ENCODE peak calls at places on chromosomes 12 and 14, in four cellular contexts. J is Peyer's patch, S is spleen, O is right lobe of liver. I is an unnamed sample. For H3K4me1, the result is how much of the 10 kb centered on the place peaks cover.

GRCh38 chr12:84842406-84843013 is 70.1 kb downstream of the SLC6A15 start:
- DNase-seq in J (no peak), S (no peak), O (no peak), I (no peak)

GRCh38 chr14:34568803-34569202 is 29.3 kb upstream of the EAPP start:
- DNase-seq in J (peak), S (no peak), O (no peak), I (no peak)

GRCh38 chr12:92991134-92991533 is 62.0 kb upstream of the EEA1 start:
- DNase-seq in J (no peak), S (no peak), O (no peak), I (no peak)

GRCh38 chr12:75623631-75624118 is 112.3 kb upstream of the KRR1 start:
- DNase-seq in J (no peak), S (no peak), O (no peak), I (no peak)

GRCh38 chr14:77407158-77407557 is 16.2 kb downstream of the NOXRED1 start:
- DNase-seq in J (no peak), S (no peak), O (no peak), I (no peak)

GRCh38 chr14:20757963-20758362 is 10.2 kb upstream of the EDDM3B start:
- DNase-seq in J (peak), S (no peak), O (no peak), I (peak)

GRCh38 chr12:31518680-31519227 is 72.2 kb downstream of the DENND5B start:
- DNase-seq in J (no peak), S (no peak), O (no peak), I (peak)

GRCh38 chr12:126708492-126708896 is 1558.5 kb upstream of the TMEM132C start:
- DNase-seq in J (no peak), S (no peak), O (no peak), I (no peak)

GRCh38 chr12:2284321-2284813 is 231.6 kb downstream of the CACNA1C start:
- DNase-seq in J (peak), S (peak), O (no peak), I (no peak)

GRCh38 chr12:49489720-49490119 is 49.1 kb upstream of the KCNH3 start:
- DNase-seq in J (no peak), S (no peak), O (no peak), I (no peak)

GRCh38 chr12:92334552-92334951 is 188.9 kb upstream of the BTG1 start:
- DNase-seq in J (no peak), S (no peak), O (no peak), I (no peak)

GRCh38 chr14:96095581-96096476 is 56.7 kb downstream of the C14orf132 start:
- DNase-seq in J (peak), S (no peak), O (peak), I (peak)

GRCh38 chr12:111803851-111804250 is 37.1 kb downstream of the ALDH2 start:
- DNase-seq in J (no peak), S (no peak), O (no peak), I (no peak)

GRCh38 chr14:100223332-100224171 is 15.4 kb upstream of the YY1 start:
- DNase-seq in J (no peak), S (peak), O (no peak), I (no peak)

GRCh38 chr14:60616326-60617044 is 32.8 kb downstream of the SIX1 start:
- DNase-seq in J (no peak), S (no peak), O (no peak), I (no peak)

GRCh38 chr12:68440068-68440581 is 108.0 kb upstream of the MDM1 start:
- DNase-seq in J (no peak), S (no peak), O (no peak), I (no peak)

GRCh38 chr14:91332448-91333059 is 85.1 kb downstream of the CCDC88C start:
- DNase-seq in J (peak), S (peak), O (no peak), I (peak)

GRCh38 chr12:77064891-77065360 is 443 bp downstream of the E2F7 start:
- DNase-seq in J (no peak), S (no peak), O (no peak), I (no peak)

GRCh38 chr12:90128526-90128925 is 419.9 kb upstream of the ATP2B1 start:
- DNase-seq in J (no peak), S (no peak), O (no peak), I (no peak)

GRCh38 chr12:14743061-14743460 is 46.7 kb upstream of the GUCY2C start:
- DNase-seq in J (no peak), S (no peak), O (no peak), I (no peak)

GRCh38 chr14:52873096-52873495 is 77.8 kb downstream of the FERMT2 start:
- DNase-seq in J (no peak), S (no peak), O (no peak), I (no peak)

GRCh38 chr14:100883789-100884101 is 19.8 kb downstream of the RTL1 start:
- DNase-seq in J (no peak), S (peak), O (no peak), I (no peak)

GRCh38 chr12:46661161-46661845 is 164.5 kb downstream of the SLC38A4 start:
- DNase-seq in J (no peak), S (no peak), O (no peak), I (peak)

GRCh38 chr12:116708826-116709756 is 28.8 kb downstream of the SPRING1 start:
- DNase-seq in J (peak), S (peak), O (peak), I (peak)

GRCh38 chr12:18943200-18943599 is 186.3 kb upstream of the PLEKHA5 start:
- DNase-seq in J (no peak), S (no peak), O (no peak), I (no peak)

GRCh38 chr12:67676624-67677023 is 28.1 kb downstream of the DYRK2 start:
- DNase-seq in J (no peak), S (no peak), O (no peak), I (no peak)

GRCh38 chr12:127174881-127175280 is 1092.1 kb upstream of the TMEM132C start:
- DNase-seq in J (no peak), S (no peak), O (no peak), I (no peak)

DNA sequence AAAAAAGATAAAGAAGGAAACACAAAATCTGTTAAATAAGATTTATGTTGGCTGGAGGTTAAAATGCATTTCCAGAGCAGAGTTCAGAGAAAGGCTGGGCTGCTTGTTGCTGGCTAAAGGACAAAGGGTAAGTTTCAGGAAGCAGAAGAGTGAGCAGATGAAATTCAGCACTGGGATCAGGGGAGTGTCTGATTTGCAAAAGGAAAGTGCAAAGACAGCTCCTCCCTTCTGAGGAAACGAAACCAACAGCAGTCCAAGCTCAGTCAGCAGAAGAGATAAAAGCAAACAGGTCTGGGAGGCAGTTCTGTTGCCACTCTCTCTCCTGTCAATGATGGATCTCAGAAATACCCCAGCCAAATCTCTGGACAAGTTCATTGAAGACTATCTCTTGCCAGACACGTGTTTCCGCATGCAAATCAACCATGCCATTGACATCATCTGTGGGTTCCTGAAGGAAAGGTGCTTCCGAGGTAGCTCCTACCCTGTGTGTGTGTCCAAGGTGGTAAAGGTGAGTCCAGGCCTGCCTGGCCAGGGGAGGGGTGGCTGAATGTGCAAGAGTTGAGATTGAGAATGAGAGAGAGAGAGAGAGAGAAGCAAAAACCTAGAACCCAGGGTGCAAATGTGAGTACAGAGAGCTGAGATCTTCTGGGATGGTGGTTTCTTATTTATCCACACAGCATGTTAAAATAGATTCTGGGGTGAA is at the start of gene OAS1:
- DNase-seq in J (peak), S (no peak), O (peak), I (no peak)
- TF ChIP-seq POLR2A in J (peak), S (no peak), O (peak), I (no peak)

GRCh38 chr14:30983858-30984257 is 41.6 kb upstream of the AP4S1 start:
- DNase-seq in J (no peak), S (no peak), O (no peak), I (no peak)

GRCh38 chr14:30980980-30981379 is 44.5 kb upstream of the AP4S1 start:
- DNase-seq in J (no peak), S (no peak), O (no peak), I (no peak)

GRCh38 chr14:30982583-30982982 is 42.9 kb upstream of the AP4S1 start:
- DNase-seq in J (no peak), S (no peak), O (no peak), I (no peak)

GRCh38 chr14:30988509-30988908 is 36.9 kb upstream of the AP4S1 start:
- DNase-seq in J (no peak), S (no peak), O (no peak), I (no peak)

GRCh38 chr14:30985796-30986195 is 39.7 kb upstream of the AP4S1 start:
- DNase-seq in J (no peak), S (no peak), O (no peak), I (no peak)
- H3K4me1 ChIP-seq in J (under half), S (under half), O (under half), I (under half)

GRCh38 chr14:69262516-69262915 is 2.6 kb downstream of the GALNT16 start:
- DNase-seq in J (no peak), S (no peak), O (no peak), I (no peak)

GRCh38 chr14:69263771-69264170 is 3.8 kb downstream of the GALNT16 start:
- DNase-seq in J (no peak), S (no peak), O (no peak), I (no peak)

GRCh38 chr14:69260979-69261605 is 1.1 kb downstream of the GALNT16 start:
- DNase-seq in J (peak), S (peak), O (peak), I (peak)

GRCh38 chr14:69261761-69262331 is 1.9 kb downstream of the GALNT16 start:
- DNase-seq in J (peak), S (no peak), O (peak), I (no peak)

GRCh38 chr14:69263364-69263763 is 3.4 kb downstream of the GALNT16 start:
- DNase-seq in J (peak), S (no peak), O (no peak), I (peak)
- H3K27ac ChIP-seq in J (no peak), S (no peak), O (no peak), I (no peak)

GRCh38 chr12:121467638-121468403 is 67.9 kb downstream of the RNF34 start:
- DNase-seq in J (no peak), S (no peak), O (peak), I (peak)
- TF ChIP-seq POLR2A in J (no peak), S (no peak), O (no peak), I (no peak)

DNA sequence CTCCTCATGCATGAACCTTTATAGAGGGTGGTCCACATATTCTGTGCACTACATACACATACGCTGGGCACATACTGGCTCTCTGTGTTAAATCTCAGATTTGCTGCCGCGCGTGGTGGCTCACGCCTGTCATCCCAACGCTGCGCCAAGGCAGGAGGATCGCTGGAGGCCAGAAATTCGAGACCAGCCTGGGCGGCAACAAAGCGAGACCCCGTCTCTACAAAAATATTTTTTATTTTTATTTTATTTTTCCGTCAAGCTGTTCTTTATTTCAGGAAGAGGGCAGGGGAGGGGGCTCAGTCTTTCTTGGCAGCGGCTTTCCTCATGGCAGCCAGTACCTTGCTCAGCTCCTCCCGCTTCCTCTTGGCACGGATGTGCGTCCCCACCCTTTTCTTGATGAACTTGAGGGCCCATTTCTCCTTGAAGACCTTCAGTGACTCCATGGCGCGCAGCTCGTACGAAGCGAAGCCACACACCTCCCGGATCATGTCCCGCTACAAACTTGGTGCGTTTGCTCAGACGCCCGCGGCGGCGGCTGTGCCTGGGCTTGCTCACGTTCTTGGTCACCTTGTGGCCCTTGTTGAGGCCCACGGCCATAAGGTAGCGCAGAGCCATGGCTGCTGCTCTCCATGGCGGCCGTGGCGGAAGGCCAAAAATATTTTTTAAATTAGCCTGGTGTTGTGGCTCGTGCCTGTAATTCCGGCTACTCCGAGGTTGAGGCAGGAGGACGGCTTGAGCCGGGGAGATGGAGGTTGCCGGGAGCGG is 3.2 kb downstream of the DCAF4 start:
- DNase-seq in J (no peak), S (peak), O (no peak), I (no peak)
- H3K4me1 ChIP-seq in J (under half), S (under half), O (under half), I (under half)

GRCh38 chr12:43758728-43759563 is at the start of the genes IRAK4 and PUS7L:
- DNase-seq in J (peak), S (peak), O (peak), I (peak)
- H3K27ac ChIP-seq in J (peak), S (peak), O (peak), I (peak)

DNA sequence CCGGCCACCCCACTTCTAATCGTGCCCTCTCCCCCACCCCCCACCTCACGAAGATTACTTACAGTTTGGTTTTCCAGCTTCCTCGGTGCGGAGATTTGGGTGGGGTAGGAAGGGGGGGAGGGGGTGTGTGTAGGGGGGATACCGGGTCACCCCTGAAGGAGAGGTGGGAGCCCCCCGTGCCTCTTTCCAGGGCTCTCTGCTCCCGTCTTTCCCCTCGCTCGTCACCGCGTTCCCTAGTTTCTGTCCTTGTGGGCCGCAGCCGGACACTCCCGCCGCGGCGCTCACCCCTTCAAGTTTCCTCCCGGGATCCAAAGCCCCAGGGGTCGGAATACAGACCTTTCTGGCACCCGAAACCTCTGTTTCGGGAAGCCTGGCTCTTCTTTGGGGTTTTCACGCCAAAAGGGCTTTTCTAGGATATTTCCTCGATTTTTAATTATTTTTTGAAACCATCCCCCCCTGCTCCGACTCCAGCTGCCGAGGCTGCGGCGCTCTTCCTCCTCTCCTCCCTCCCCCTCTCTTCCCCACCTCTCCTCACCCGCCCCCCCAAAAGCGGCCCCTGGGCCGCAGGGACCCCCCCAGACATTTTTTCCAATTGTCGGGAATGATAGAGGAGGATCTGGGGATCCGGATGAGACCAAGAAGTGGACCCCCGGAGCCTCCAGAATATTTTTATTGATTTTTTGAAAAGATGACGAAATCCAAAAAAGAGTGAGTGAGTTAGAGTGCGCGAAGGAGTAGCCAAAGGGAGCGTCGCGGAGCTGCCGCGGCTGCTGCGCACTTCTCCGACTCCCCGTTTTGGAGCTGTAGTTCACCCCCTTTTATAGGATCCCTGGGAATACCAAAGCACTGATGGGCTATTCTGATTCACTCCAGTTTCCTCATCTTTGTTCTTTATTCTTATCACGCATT is 1.7 kb downstream of the CCND2 start:
- DNase-seq in J (no peak), S (peak), O (no peak), I (no peak)
- TF ChIP-seq POLR2A in J (no peak), S (no peak), O (no peak), I (no peak)

GRCh38 chr12:109818253-109818652 is 14.9 kb downstream of the TRPV4 start:
- DNase-seq in J (no peak), S (no peak), O (no peak), I (no peak)
- H3K4me1 ChIP-seq in J (under half), S (under half), O (under half), I (under half)